ENCODE peak calls at places on chromosomes 12 and 14, in ten cellular contexts. One of them, this sample, is unnamed.

GRCh38 chr14:96145116-96145864 is 59.3 kb upstream of the BDKRB2 start:
- DNase-seq in effector memory CD8-positive, alpha-beta T cell: no peak
- DNase-seq in G401: no peak
- DNase-seq in GM03348: peak
- DNase-seq in pons: no peak
- DNase-seq in NCI-H82: no peak
- DNase-seq in GM13976: no peak
- DNase-seq in fibroblast of lung: peak
- DNase-seq in stimulated activated CD8-positive, alpha-beta memory T cell treated with anti-CD3 and anti-CD28 coated beads, Interleukin-15, amount 100 ng/mL, for 4 hours: no peak
- DNase-seq in IMR-90: peak
- DNase-seq in this sample: no peak

GRCh38 chr12:119659289-119659897 is 8.5 kb upstream of the PRKAB1 start:
- DNase-seq in effector memory CD8-positive, alpha-beta T cell: peak
- DNase-seq in G401: peak
- DNase-seq in GM03348: peak
- DNase-seq in pons: peak
- DNase-seq in NCI-H82: peak
- DNase-seq in GM13976: peak
- DNase-seq in fibroblast of lung: peak
- DNase-seq in stimulated activated CD8-positive, alpha-beta memory T cell treated with anti-CD3 and anti-CD28 coated beads, Interleukin-15, amount 100 ng/mL, for 4 hours: peak
- DNase-seq in IMR-90: peak
- DNase-seq in this sample: peak

GRCh38 chr12:25051583-25052190 is 102.8 kb upstream of the BCAT1 start:
- DNase-seq in effector memory CD8-positive, alpha-beta T cell: peak
- DNase-seq in G401: no peak
- DNase-seq in GM03348: no peak
- DNase-seq in pons: peak
- DNase-seq in NCI-H82: no peak
- DNase-seq in GM13976: peak
- DNase-seq in fibroblast of lung: no peak
- DNase-seq in stimulated activated CD8-positive, alpha-beta memory T cell treated with anti-CD3 and anti-CD28 coated beads, Interleukin-15, amount 100 ng/mL, for 4 hours: peak
- DNase-seq in IMR-90: no peak
- DNase-seq in this sample: peak

GRCh38 chr14:105366386-105367074 is 31.8 kb upstream of the TEX22 start:
- DNase-seq in effector memory CD8-positive, alpha-beta T cell: no peak
- DNase-seq in G401: no peak
- DNase-seq in GM03348: no peak
- DNase-seq in pons: peak
- DNase-seq in NCI-H82: no peak
- DNase-seq in GM13976: no peak
- DNase-seq in fibroblast of lung: no peak
- DNase-seq in stimulated activated CD8-positive, alpha-beta memory T cell treated with anti-CD3 and anti-CD28 coated beads, Interleukin-15, amount 100 ng/mL, for 4 hours: no peak
- DNase-seq in IMR-90: no peak
- DNase-seq in this sample: no peak

GRCh38 chr14:87508333-87508732 is 484.6 kb downstream of the GALC start:
- DNase-seq in effector memory CD8-positive, alpha-beta T cell: no peak
- DNase-seq in G401: no peak
- DNase-seq in GM03348: no peak
- DNase-seq in pons: no peak
- DNase-seq in NCI-H82: no peak
- DNase-seq in GM13976: no peak
- DNase-seq in fibroblast of lung: no peak
- DNase-seq in stimulated activated CD8-positive, alpha-beta memory T cell treated with anti-CD3 and anti-CD28 coated beads, Interleukin-15, amount 100 ng/mL, for 4 hours: no peak
- DNase-seq in IMR-90: no peak
- DNase-seq in this sample: no peak

GRCh38 chr14:50726372-50727107 is 58.4 kb upstream of the SAV1 start:
- DNase-seq in effector memory CD8-positive, alpha-beta T cell: no peak
- DNase-seq in G401: no peak
- DNase-seq in GM03348: peak
- DNase-seq in pons: no peak
- DNase-seq in NCI-H82: no peak
- DNase-seq in GM13976: peak
- DNase-seq in fibroblast of lung: peak
- DNase-seq in stimulated activated CD8-positive, alpha-beta memory T cell treated with anti-CD3 and anti-CD28 coated beads, Interleukin-15, amount 100 ng/mL, for 4 hours: no peak
- DNase-seq in IMR-90: peak
- DNase-seq in this sample: peak

GRCh38 chr14:30521899-30522736 is 36.8 kb upstream of the G2E3 start:
- DNase-seq in effector memory CD8-positive, alpha-beta T cell: no peak
- DNase-seq in G401: peak
- DNase-seq in GM03348: peak
- DNase-seq in pons: peak
- DNase-seq in NCI-H82: peak
- DNase-seq in GM13976: peak
- DNase-seq in fibroblast of lung: peak
- DNase-seq in stimulated activated CD8-positive, alpha-beta memory T cell treated with anti-CD3 and anti-CD28 coated beads, Interleukin-15, amount 100 ng/mL, for 4 hours: no peak
- DNase-seq in IMR-90: peak
- DNase-seq in this sample: no peak

GRCh38 chr12:65728913-65729793 is 95.1 kb upstream of the HMGA2 start:
- DNase-seq in effector memory CD8-positive, alpha-beta T cell: no peak
- DNase-seq in G401: no peak
- DNase-seq in GM03348: peak
- DNase-seq in pons: no peak
- DNase-seq in NCI-H82: peak
- DNase-seq in GM13976: peak
- DNase-seq in fibroblast of lung: no peak
- DNase-seq in stimulated activated CD8-positive, alpha-beta memory T cell treated with anti-CD3 and anti-CD28 coated beads, Interleukin-15, amount 100 ng/mL, for 4 hours: no peak
- DNase-seq in IMR-90: peak
- DNase-seq in this sample: no peak

GRCh38 chr14:92981726-92982125 is 58.8 kb downstream of the CHGA start:
- DNase-seq in effector memory CD8-positive, alpha-beta T cell: no peak
- DNase-seq in G401: no peak
- DNase-seq in GM03348: no peak
- DNase-seq in pons: no peak
- DNase-seq in NCI-H82: no peak
- DNase-seq in GM13976: no peak
- DNase-seq in fibroblast of lung: no peak
- DNase-seq in stimulated activated CD8-positive, alpha-beta memory T cell treated with anti-CD3 and anti-CD28 coated beads, Interleukin-15, amount 100 ng/mL, for 4 hours: no peak
- DNase-seq in IMR-90: no peak
- DNase-seq in this sample: no peak

GRCh38 chr12:105289114-105289904 is 41.2 kb upstream of the C12orf75 start:
- DNase-seq in effector memory CD8-positive, alpha-beta T cell: no peak
- DNase-seq in G401: no peak
- DNase-seq in GM03348: peak
- DNase-seq in pons: no peak
- DNase-seq in NCI-H82: no peak
- DNase-seq in GM13976: no peak
- DNase-seq in fibroblast of lung: no peak
- DNase-seq in stimulated activated CD8-positive, alpha-beta memory T cell treated with anti-CD3 and anti-CD28 coated beads, Interleukin-15, amount 100 ng/mL, for 4 hours: no peak
- DNase-seq in IMR-90: peak
- DNase-seq in this sample: no peak

GRCh38 chr14:102826751-102827675 is 49.8 kb downstream of the TRAF3 start:
- DNase-seq in effector memory CD8-positive, alpha-beta T cell: no peak
- DNase-seq in G401: no peak
- DNase-seq in GM03348: no peak
- DNase-seq in pons: no peak
- DNase-seq in NCI-H82: no peak
- DNase-seq in GM13976: no peak
- DNase-seq in fibroblast of lung: no peak
- DNase-seq in stimulated activated CD8-positive, alpha-beta memory T cell treated with anti-CD3 and anti-CD28 coated beads, Interleukin-15, amount 100 ng/mL, for 4 hours: no peak
- DNase-seq in IMR-90: no peak
- DNase-seq in this sample: no peak

GRCh38 chr12:118102070-118102469 is 1.7 kb downstream of the VSIG10 start:
- DNase-seq in effector memory CD8-positive, alpha-beta T cell: no peak
- DNase-seq in G401: no peak
- DNase-seq in GM03348: no peak
- DNase-seq in pons: no peak
- DNase-seq in NCI-H82: no peak
- DNase-seq in GM13976: no peak
- DNase-seq in fibroblast of lung: no peak
- DNase-seq in stimulated activated CD8-positive, alpha-beta memory T cell treated with anti-CD3 and anti-CD28 coated beads, Interleukin-15, amount 100 ng/mL, for 4 hours: no peak
- DNase-seq in IMR-90: peak
- DNase-seq in this sample: no peak

GRCh38 chr12:64459388-64460024 is 7.6 kb downstream of the TBK1 start:
- DNase-seq in effector memory CD8-positive, alpha-beta T cell: peak
- DNase-seq in G401: no peak
- DNase-seq in GM03348: no peak
- DNase-seq in pons: no peak
- DNase-seq in NCI-H82: no peak
- DNase-seq in GM13976: peak
- DNase-seq in fibroblast of lung: no peak
- DNase-seq in stimulated activated CD8-positive, alpha-beta memory T cell treated with anti-CD3 and anti-CD28 coated beads, Interleukin-15, amount 100 ng/mL, for 4 hours: no peak
- DNase-seq in IMR-90: no peak
- DNase-seq in this sample: peak

GRCh38 chr14:70188608-70189540 is at the start of gene SLC8A3:
- DNase-seq in effector memory CD8-positive, alpha-beta T cell: no peak
- DNase-seq in G401: peak
- DNase-seq in GM03348: peak
- DNase-seq in pons: peak
- DNase-seq in NCI-H82: peak
- DNase-seq in GM13976: peak
- DNase-seq in fibroblast of lung: peak
- DNase-seq in stimulated activated CD8-positive, alpha-beta memory T cell treated with anti-CD3 and anti-CD28 coated beads, Interleukin-15, amount 100 ng/mL, for 4 hours: no peak
- DNase-seq in IMR-90: peak
- DNase-seq in this sample: no peak

GRCh38 chr12:22409071-22409951 is 74.8 kb upstream of the ST8SIA1 start:
- DNase-seq in effector memory CD8-positive, alpha-beta T cell: peak
- DNase-seq in G401: no peak
- DNase-seq in GM03348: no peak
- DNase-seq in pons: no peak
- DNase-seq in NCI-H82: peak
- DNase-seq in GM13976: peak
- DNase-seq in fibroblast of lung: no peak
- DNase-seq in stimulated activated CD8-positive, alpha-beta memory T cell treated with anti-CD3 and anti-CD28 coated beads, Interleukin-15, amount 100 ng/mL, for 4 hours: peak
- DNase-seq in IMR-90: no peak
- DNase-seq in this sample: no peak

GRCh38 chr12:19021240-19021639 is 108.3 kb upstream of the PLEKHA5 start:
- DNase-seq in effector memory CD8-positive, alpha-beta T cell: no peak
- DNase-seq in G401: no peak
- DNase-seq in GM03348: no peak
- DNase-seq in pons: no peak
- DNase-seq in NCI-H82: no peak
- DNase-seq in GM13976: no peak
- DNase-seq in fibroblast of lung: no peak
- DNase-seq in stimulated activated CD8-positive, alpha-beta memory T cell treated with anti-CD3 and anti-CD28 coated beads, Interleukin-15, amount 100 ng/mL, for 4 hours: no peak
- DNase-seq in IMR-90: no peak
- DNase-seq in this sample: no peak

GRCh38 chr12:117587646-117588287 is 226.3 kb upstream of the NOS1 start:
- DNase-seq in effector memory CD8-positive, alpha-beta T cell: no peak
- DNase-seq in G401: no peak
- DNase-seq in GM03348: peak
- DNase-seq in pons: peak
- DNase-seq in NCI-H82: peak
- DNase-seq in GM13976: peak
- DNase-seq in fibroblast of lung: peak
- DNase-seq in stimulated activated CD8-positive, alpha-beta memory T cell treated with anti-CD3 and anti-CD28 coated beads, Interleukin-15, amount 100 ng/mL, for 4 hours: peak
- DNase-seq in IMR-90: no peak
- DNase-seq in this sample: peak

GRCh38 chr14:88195676-88196075 is 127.4 kb downstream of the KCNK10 start:
- DNase-seq in effector memory CD8-positive, alpha-beta T cell: no peak
- DNase-seq in G401: peak
- DNase-seq in GM03348: no peak
- DNase-seq in pons: peak
- DNase-seq in NCI-H82: peak
- DNase-seq in GM13976: no peak
- DNase-seq in fibroblast of lung: no peak
- DNase-seq in stimulated activated CD8-positive, alpha-beta memory T cell treated with anti-CD3 and anti-CD28 coated beads, Interleukin-15, amount 100 ng/mL, for 4 hours: no peak
- DNase-seq in IMR-90: no peak
- DNase-seq in this sample: no peak

GRCh38 chr12:54009171-54010052 is 627 bp downstream of the HOXC8 start:
- DNase-seq in effector memory CD8-positive, alpha-beta T cell: no peak
- DNase-seq in G401: no peak
- DNase-seq in GM03348: no peak
- DNase-seq in pons: no peak
- DNase-seq in NCI-H82: peak
- DNase-seq in GM13976: no peak
- DNase-seq in fibroblast of lung: no peak
- DNase-seq in stimulated activated CD8-positive, alpha-beta memory T cell treated with anti-CD3 and anti-CD28 coated beads, Interleukin-15, amount 100 ng/mL, for 4 hours: no peak
- DNase-seq in IMR-90: no peak
- DNase-seq in this sample: no peak

GRCh38 chr14:54622189-54622958 is 55.4 kb downstream of the SAMD4A start:
- DNase-seq in effector memory CD8-positive, alpha-beta T cell: no peak
- DNase-seq in G401: no peak
- DNase-seq in GM03348: no peak
- DNase-seq in pons: no peak
- DNase-seq in NCI-H82: no peak
- DNase-seq in GM13976: peak
- DNase-seq in fibroblast of lung: no peak
- DNase-seq in stimulated activated CD8-positive, alpha-beta memory T cell treated with anti-CD3 and anti-CD28 coated beads, Interleukin-15, amount 100 ng/mL, for 4 hours: no peak
- DNase-seq in IMR-90: no peak
- DNase-seq in this sample: no peak

GRCh38 chr12:1929985-1930815 is 11.7 kb upstream of the CACNA2D4 start:
- DNase-seq in effector memory CD8-positive, alpha-beta T cell: no peak
- DNase-seq in G401: no peak
- DNase-seq in GM03348: no peak
- DNase-seq in pons: no peak
- DNase-seq in NCI-H82: no peak
- DNase-seq in GM13976: no peak
- DNase-seq in fibroblast of lung: no peak
- DNase-seq in stimulated activated CD8-positive, alpha-beta memory T cell treated with anti-CD3 and anti-CD28 coated beads, Interleukin-15, amount 100 ng/mL, for 4 hours: no peak
- DNase-seq in IMR-90: no peak
- DNase-seq in this sample: no peak

GRCh38 chr12:66268562-66268961 is 33.7 kb upstream of the HELB start:
- DNase-seq in effector memory CD8-positive, alpha-beta T cell: no peak
- DNase-seq in G401: no peak
- DNase-seq in GM03348: no peak
- DNase-seq in pons: peak
- DNase-seq in NCI-H82: no peak
- DNase-seq in GM13976: no peak
- DNase-seq in fibroblast of lung: no peak
- DNase-seq in stimulated activated CD8-positive, alpha-beta memory T cell treated with anti-CD3 and anti-CD28 coated beads, Interleukin-15, amount 100 ng/mL, for 4 hours: no peak
- DNase-seq in IMR-90: no peak
- DNase-seq in this sample: no peak

GRCh38 chr12:42166501-42166900 is 21.8 kb upstream of the GXYLT1 start:
- DNase-seq in effector memory CD8-positive, alpha-beta T cell: no peak
- DNase-seq in G401: no peak
- DNase-seq in GM03348: peak
- DNase-seq in pons: no peak
- DNase-seq in NCI-H82: no peak
- DNase-seq in GM13976: no peak
- DNase-seq in fibroblast of lung: no peak
- DNase-seq in stimulated activated CD8-positive, alpha-beta memory T cell treated with anti-CD3 and anti-CD28 coated beads, Interleukin-15, amount 100 ng/mL, for 4 hours: no peak
- DNase-seq in IMR-90: peak
- DNase-seq in this sample: no peak

GRCh38 chr12:132222096-132222807 is 78.0 kb downstream of the NOC4L start:
- DNase-seq in effector memory CD8-positive, alpha-beta T cell: peak
- DNase-seq in G401: peak
- DNase-seq in GM03348: peak
- DNase-seq in pons: no peak
- DNase-seq in NCI-H82: no peak
- DNase-seq in GM13976: no peak
- DNase-seq in fibroblast of lung: no peak
- DNase-seq in stimulated activated CD8-positive, alpha-beta memory T cell treated with anti-CD3 and anti-CD28 coated beads, Interleukin-15, amount 100 ng/mL, for 4 hours: no peak
- DNase-seq in IMR-90: peak
- DNase-seq in this sample: peak

GRCh38 chr12:15278816-15279658 is 43.3 kb upstream of the PTPRO start:
- DNase-seq in effector memory CD8-positive, alpha-beta T cell: peak
- DNase-seq in G401: peak
- DNase-seq in GM03348: peak
- DNase-seq in pons: peak
- DNase-seq in NCI-H82: peak
- DNase-seq in GM13976: no peak
- DNase-seq in fibroblast of lung: peak
- DNase-seq in stimulated activated CD8-positive, alpha-beta memory T cell treated with anti-CD3 and anti-CD28 coated beads, Interleukin-15, amount 100 ng/mL, for 4 hours: no peak
- DNase-seq in IMR-90: peak
- DNase-seq in this sample: no peak

GRCh38 chr14:39266589-39266870 is 32.8 kb downstream of the MIA2 start:
- DNase-seq in effector memory CD8-positive, alpha-beta T cell: peak
- DNase-seq in G401: no peak
- DNase-seq in GM03348: peak
- DNase-seq in pons: no peak
- DNase-seq in NCI-H82: no peak
- DNase-seq in GM13976: no peak
- DNase-seq in fibroblast of lung: no peak
- DNase-seq in stimulated activated CD8-positive, alpha-beta memory T cell treated with anti-CD3 and anti-CD28 coated beads, Interleukin-15, amount 100 ng/mL, for 4 hours: no peak
- DNase-seq in IMR-90: peak
- DNase-seq in this sample: no peak

GRCh38 chr12:27975222-27976136 is 2.9 kb upstream of the PTHLH start:
- DNase-seq in effector memory CD8-positive, alpha-beta T cell: no peak
- DNase-seq in G401: no peak
- DNase-seq in GM03348: peak
- DNase-seq in pons: no peak
- DNase-seq in NCI-H82: peak
- DNase-seq in GM13976: peak
- DNase-seq in fibroblast of lung: peak
- DNase-seq in stimulated activated CD8-positive, alpha-beta memory T cell treated with anti-CD3 and anti-CD28 coated beads, Interleukin-15, amount 100 ng/mL, for 4 hours: no peak
- DNase-seq in IMR-90: peak
- DNase-seq in this sample: no peak

GRCh38 chr12:95633049-95633545 is 81.8 kb upstream of the USP44 start:
- DNase-seq in effector memory CD8-positive, alpha-beta T cell: no peak
- DNase-seq in G401: no peak
- DNase-seq in GM03348: peak
- DNase-seq in pons: no peak
- DNase-seq in NCI-H82: no peak
- DNase-seq in GM13976: no peak
- DNase-seq in fibroblast of lung: peak
- DNase-seq in stimulated activated CD8-positive, alpha-beta memory T cell treated with anti-CD3 and anti-CD28 coated beads, Interleukin-15, amount 100 ng/mL, for 4 hours: no peak
- DNase-seq in IMR-90: peak
- DNase-seq in this sample: no peak

This sample was measured in DND-41.